ENCODE peak calls at places on chromosomes 11 and 22, in six cellular contexts. K is neural progenitor cell; Q is right cardiac atrium; D is activated naive CD8-positive, alpha-beta T cell treated with anti-CD3 and anti-CD28 coated beads, Interleukin-2, amount 50 U/mL, for 24 hours; T is breast epithelium; L is cardiac muscle cell. S is an unnamed sample.

GRCh38 chr11:14357843-14358728 is 897 bp downstream of the RRAS2 start:
- DNase-seq in K (peak), Q (peak), D (peak), T (no peak), L (peak), S (peak)

GRCh38 chr22:20852076-20852475 is 6.5 kb downstream of the PI4KA start:
- DNase-seq in K (no peak), Q (no peak), D (no peak), T (no peak), L (no peak), S (no peak)

GRCh38 chr22:45105281-45105700 is 58.4 kb upstream of the NUP50 start:
- DNase-seq in K (no peak), Q (no peak), D (no peak), T (no peak), L (no peak), S (peak)

GRCh38 chr11:33980896-33981295 is 70.6 kb upstream of the CAPRIN1 start:
- DNase-seq in K (no peak), Q (no peak), D (no peak), T (no peak), L (no peak), S (no peak)

GRCh38 chr22:26502688-26503561 is 9.3 kb downstream of the TFIP11 start:
- DNase-seq in K (peak), Q (no peak), D (peak), T (no peak), L (peak), S (no peak)

GRCh38 chr11:102144357-102145342 is 34.4 kb downstream of the YAP1 start:
- DNase-seq in K (peak), Q (peak), D (no peak), T (no peak), L (peak), S (no peak)

GRCh38 chr11:128720522-128720985 is 26.7 kb downstream of the FLI1 start:
- DNase-seq in K (peak), Q (no peak), D (no peak), T (no peak), L (peak), S (no peak)

GRCh38 chr11:1935156-1936071 is 11.7 kb upstream of the MRPL23 start:
- DNase-seq in K (no peak), Q (no peak), D (no peak), T (no peak), L (no peak), S (no peak)

GRCh38 chr11:8277691-8278090 is 14.0 kb upstream of the LMO1 start:
- DNase-seq in K (no peak), Q (no peak), D (no peak), T (no peak), L (no peak), S (no peak)

GRCh38 chr11:60761436-60762190 is 4.9 kb downstream of the MS4A15 start:
- DNase-seq in K (no peak), Q (no peak), D (no peak), T (no peak), L (no peak), S (no peak)

GRCh38 chr22:29914165-29914564 is 31.2 kb downstream of the MTMR3 start:
- DNase-seq in K (no peak), Q (no peak), D (no peak), T (no peak), L (no peak), S (no peak)

GRCh38 chr22:39984750-39985149 is 10.0 kb upstream of the FAM83F start:
- DNase-seq in K (no peak), Q (no peak), D (no peak), T (no peak), L (no peak), S (no peak)

GRCh38 chr22:21832291-21833290 is 34.9 kb downstream of the MAPK1 start:
- DNase-seq in K (no peak), Q (no peak), D (no peak), T (no peak), L (peak), S (no peak)